ENCODE peak calls at places on chromosome 5, in ten cellular contexts. G is A673, W is neural progenitor cell, R is psoas muscle, P is AG08396, U is NCI-H1417, M is right cardiac atrium, E is foreskin fibroblast, S is NCI-H1092, B is endothelial cell. H is an unnamed sample.

GRCh38 chr5:135391869-135392255 is 7.2 kb downstream of the MACROH2A1 start:
- DNase-seq in G (no peak), W (no peak), R (peak; percentile 34), P (no peak), U (no peak), M (no peak), E (no peak), S (no peak), B (no peak), H (no peak)

GRCh38 chr5:61701877-61702602 is 370.0 kb downstream of the ZSWIM6 start:
- DNase-seq in G (no peak), W (no peak), R (no peak), P (no peak), U (no peak), M (no peak), E (no peak), S (no peak), B (no peak), H (peak; percentile 15)

GRCh38 chr5:177304392-177305119 is 957 bp downstream of the PRELID1 start:
- DNase-seq in G (no peak), W (no peak), R (no peak), P (no peak), U (no peak), M (no peak), E (no peak), S (no peak), B (no peak), H (no peak)

GRCh38 chr5:10555134-10555733 is 8.6 kb upstream of the ANKRD33B start:
- DNase-seq in G (peak; percentile 39), W (no peak), R (no peak), P (peak; percentile 63), U (peak; percentile 52), M (no peak), E (peak; percentile 88), S (peak; percentile 2), B (no peak), H (no peak)

GRCh38 chr5:78162253-78162862 is 132.1 kb downstream of the AP3B1 start:
- DNase-seq in G (peak; percentile 49), W (peak; percentile 65), R (no peak), P (peak; percentile 11), U (peak; percentile 31), M (no peak), E (peak; percentile 29), S (peak; percentile 2), B (peak; percentile 31), H (no peak)

GRCh38 chr5:132489871-132490483 is 596 bp downstream of the IRF1 start:
- DNase-seq in G (peak; percentile 54), W (peak; percentile 62), R (peak; percentile 64), P (peak; percentile 83), U (peak; percentile 52), M (peak; percentile 69), E (peak; percentile 84), S (no peak), B (no peak), H (peak; percentile 22)

GRCh38 chr5:177455036-177455660 is 8.5 kb downstream of the PRR7 start:
- DNase-seq in G (peak; percentile 81), W (peak; percentile 94), R (peak; percentile 82), P (peak; percentile 77), U (peak; percentile 85), M (peak; percentile 77), E (peak; percentile 80), S (peak; percentile 69), B (peak; percentile 87), H (peak; percentile 53)

GRCh38 chr5:16713386-16713928 is 96.7 kb upstream of the RETREG1 start:
- DNase-seq in G (peak; percentile 36), W (peak; percentile 96), R (no peak), P (peak; percentile 60), U (peak; percentile 66), M (no peak), E (peak; percentile 67), S (peak; percentile 41), B (peak; percentile 70), H (peak; percentile 94)

GRCh38 chr5:137497396-137498290 is 1.5 kb downstream of the SPOCK1 start:
- DNase-seq in G (no peak), W (no peak), R (no peak), P (no peak), U (peak; percentile 17), M (no peak), E (peak; percentile 33), S (no peak), B (no peak), H (no peak)

GRCh38 chr5:36244076-36244475 is 2.4 kb upstream of the NADK2 start:
- DNase-seq in G (no peak), W (no peak), R (no peak), P (no peak), U (no peak), M (no peak), E (no peak), S (no peak), B (no peak), H (no peak)

GRCh38 chr5:32852535-32852934 is 141.4 kb downstream of the NPR3 start:
- DNase-seq in G (no peak), W (peak; percentile 78), R (peak; percentile 41), P (peak; percentile 26), U (no peak), M (peak; percentile 26), E (peak; percentile 56), S (no peak), B (no peak), H (no peak)

GRCh38 chr5:14138608-14139540 is 4.3 kb upstream of the TRIO start:
- DNase-seq in G (no peak), W (no peak), R (no peak), P (no peak), U (no peak), M (no peak), E (no peak), S (no peak), B (no peak), H (no peak)

GRCh38 chr5:7634837-7635236 is 216.1 kb downstream of the CFAP90 start:
- DNase-seq in G (no peak), W (no peak), R (no peak), P (no peak), U (no peak), M (no peak), E (no peak), S (no peak), B (no peak), H (no peak)

GRCh38 chr5:169119287-169120048 is 181.5 kb downstream of the SLIT3 start:
- DNase-seq in G (no peak), W (no peak), R (no peak), P (no peak), U (no peak), M (no peak), E (no peak), S (no peak), B (no peak), H (no peak)

GRCh38 chr5:10792336-10792735 is 31.3 kb upstream of the DAP start:
- DNase-seq in G (no peak), W (no peak), R (no peak), P (no peak), U (no peak), M (no peak), E (no peak), S (no peak), B (no peak), H (no peak)

GRCh38 chr5:169024426-169024825 is 276.5 kb downstream of the SLIT3 start:
- DNase-seq in G (no peak), W (no peak), R (no peak), P (no peak), U (no peak), M (peak; percentile 64), E (no peak), S (no peak), B (no peak), H (no peak)

GRCh38 chr5:322942-323879 is 1.7 kb downstream of the AHRR start:
- DNase-seq in G (no peak), W (no peak), R (no peak), P (peak; percentile 9), U (no peak), M (no peak), E (peak; percentile 61), S (no peak), B (no peak), H (no peak)

GRCh38 chr5:142017832-142018427 is 5.1 kb upstream of the GNPDA1 start:
- DNase-seq in G (no peak), W (no peak), R (no peak), P (no peak), U (no peak), M (no peak), E (no peak), S (no peak), B (no peak), H (no peak)

GRCh38 chr5:82358454-82358853 is 80.3 kb upstream of the RPS23 start:
- DNase-seq in G (no peak), W (no peak), R (no peak), P (no peak), U (no peak), M (no peak), E (no peak), S (no peak), B (no peak), H (no peak)

GRCh38 chr5:15103864-15104263 is 232.3 kb upstream of the ANKH start:
- DNase-seq in G (no peak), W (no peak), R (no peak), P (no peak), U (no peak), M (no peak), E (no peak), S (no peak), B (no peak), H (no peak)

GRCh38 chr5:72233835-72234234 is 86.2 kb downstream of the MRPS27 start:
- DNase-seq in G (no peak), W (no peak), R (no peak), P (no peak), U (no peak), M (no peak), E (no peak), S (no peak), B (no peak), H (no peak)

H was measured in NCI-H2227 treated with DMSO at 0.1 percent for 48 hours.